ENCODE peak calls at places on chromosomes 13 and 19, in four cellular contexts. M is spleen, D is heart left ventricle, Z is gastrocnemius medialis. H is an unnamed sample.

GRCh38 chr19:12611361-12611699 is 610 bp downstream of the ZNF791 start:
- DNase-seq in M (peak), D (peak), Z (peak), H (peak)

GRCh38 chr13:30119476-30119875 is 187.9 kb downstream of the KATNAL1 start:
- DNase-seq in M (no peak), D (no peak), Z (no peak), H (no peak)

GRCh38 chr19:53504903-53505302 is 33.0 kb upstream of the ZNF331 start:
- DNase-seq in M (no peak), D (no peak), Z (no peak), H (no peak)

GRCh38 chr19:2722541-2723344 is 1.6 kb upstream of the DIRAS1 start:
- DNase-seq in M (no peak), D (peak), Z (peak), H (no peak)

GRCh38 chr19:29662604-29663404 is 2.5 kb upstream of the PLEKHF1 start:
- DNase-seq in M (peak), D (peak), Z (peak), H (peak)

GRCh38 chr19:13430790-13431582 is 75.3 kb downstream of the CACNA1A start:
- DNase-seq in M (peak), D (no peak), Z (no peak), H (no peak)

GRCh38 chr19:50658438-50659317 is 9.4 kb downstream of the C19orf81 start:
- DNase-seq in M (peak), D (peak), Z (no peak), H (peak)

GRCh38 chr19:17671906-17672305 is 16.2 kb downstream of the UNC13A start:
- DNase-seq in M (no peak), D (no peak), Z (no peak), H (no peak)

GRCh38 chr13:103097366-103097928 is 31.2 kb upstream of the SLC10A2 start:
- DNase-seq in M (no peak), D (no peak), Z (no peak), H (no peak)

GRCh38 chr19:3765121-3765520 is 2.6 kb downstream of the MRPL54 start:
- DNase-seq in M (no peak), D (no peak), Z (no peak), H (no peak)

GRCh38 chr19:20247016-20247683 is 80.1 kb downstream of the ZNF486 start:
- DNase-seq in M (no peak), D (no peak), Z (no peak), H (no peak)

GRCh38 chr13:28753946-28754345 is 35.2 kb upstream of the SLC46A3 start:
- DNase-seq in M (no peak), D (no peak), Z (no peak), H (no peak)

GRCh38 chr13:49792550-49793324 is at the start of gene KPNA3:
- DNase-seq in M (peak), D (peak), Z (peak), H (peak)
- TF ChIP-seq CTCF in M (no peak), D (no peak), Z (peak), H (no peak)

GRCh38 chr19:7620442-7621412 is 8.6 kb downstream of the XAB2 start:
- DNase-seq in M (no peak), D (no peak), Z (no peak), H (no peak)
- TF ChIP-seq POLR2A in M (no peak), D (no peak), Z (no peak), H (no peak)

DNA sequence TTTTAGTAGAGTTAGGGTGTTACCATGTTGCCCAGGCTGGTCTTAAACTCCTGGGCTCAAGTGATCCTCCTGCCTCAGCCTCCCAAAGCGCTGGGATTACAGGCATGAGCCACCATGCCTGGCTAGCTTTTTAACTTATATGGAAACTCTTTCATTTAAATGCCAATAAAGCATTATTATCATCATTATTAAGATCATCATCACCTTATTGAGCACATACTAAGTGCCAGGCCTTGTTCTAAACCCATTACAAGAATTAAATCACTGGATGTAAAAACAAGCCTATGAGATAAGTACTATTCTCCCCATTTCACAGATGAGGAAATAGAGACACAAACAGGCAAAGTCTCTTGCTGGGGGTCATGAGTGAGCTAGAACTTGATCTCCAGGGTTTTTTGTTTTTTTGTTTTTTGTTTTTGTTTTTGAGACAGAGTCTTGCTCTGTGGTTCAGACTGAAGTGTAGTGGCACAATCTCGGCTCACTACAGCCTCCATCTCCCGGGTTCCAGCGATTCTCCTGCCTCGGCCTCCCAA is 1.3 kb downstream of the GMFG start:
- DNase-seq in M (no peak), D (no peak), Z (no peak), H (no peak)
- H3K4me3 ChIP-seq in M (peak), D (no peak), Z (no peak), H (no peak)

GRCh38 chr19:8722032-8722431 is 598 bp downstream of the OR2Z1 start:
- DNase-seq in M (no peak), D (no peak), Z (no peak), H (no peak)
- TF ChIP-seq CTCF in M (no peak), D (no peak), Z (no peak), H (no peak)